ENCODE peak calls at places on chromosome 10, in four cellular contexts. D is CD8-positive, alpha-beta memory T cell; T is pancreas; A is GM23248. O is an unnamed sample. For H3K4me1, the result is how much of the 10 kb centered on the place peaks cover.

GRCh38 chr10:97138174-97138573 is 47.6 kb downstream of the SLIT1 start:
- DNase-seq in A (no peak), D (no peak), T (no peak), O (no peak)

GRCh38 chr10:3785849-3786290 is 861 bp upstream of the KLF6 start:
- DNase-seq in A (peak), T (no peak), D (no peak), O (peak)

GRCh38 chr10:43299579-43299978 is 32.7 kb upstream of the RASGEF1A start:
- DNase-seq in T (no peak), A (no peak), D (peak), O (no peak)

GRCh38 chr10:21534611-21535493 is 820 bp downstream of the MLLT10 start:
- DNase-seq in D (peak), A (peak), T (peak), O (no peak)

GRCh38 chr10:111102381-111102973 is 25.6 kb downstream of the ADRA2A start:
- DNase-seq in D (no peak), A (no peak), T (no peak), O (no peak)

GRCh38 chr10:125231116-125231812 is 70.9 kb upstream of the CTBP2 start:
- DNase-seq in D (no peak), T (no peak), A (peak), O (peak)

GRCh38 chr10:133013478-133013877 is 71.1 kb upstream of the CFAP46 start:
- DNase-seq in D (no peak), A (no peak), T (peak), O (no peak)

GRCh38 chr10:15784237-15784636 is 64.5 kb upstream of the ITGA8 start:
- DNase-seq in T (no peak), D (no peak), A (no peak), O (no peak)

GRCh38 chr10:123704812-123705211 is 38.7 kb downstream of the GPR26 start:
- DNase-seq in T (no peak), A (no peak), D (no peak), O (no peak)

GRCh38 chr10:32374605-32375004 is 27.6 kb upstream of the EPC1 start:
- DNase-seq in T (no peak), D (no peak), A (no peak), O (no peak)

GRCh38 chr10:119250641-119251314 is 43.4 kb downstream of the GRK5 start:
- DNase-seq in D (no peak), T (no peak), A (peak), O (peak)

GRCh38 chr10:6770846-6771245 is 190.8 kb upstream of the PRKCQ start:
- DNase-seq in D (no peak), A (peak), T (no peak), O (no peak)

GRCh38 chr10:71302874-71303568 is 16.0 kb upstream of the SLC29A3 start:
- DNase-seq in A (peak), T (no peak), D (peak), O (no peak)

GRCh38 chr10:6200588-6201510 is 1.9 kb upstream of the PFKFB3 start:
- DNase-seq in A (peak), T (peak), D (no peak), O (peak)

GRCh38 chr10:73841526-73842285 is 30.3 kb upstream of the NDST2 start:
- DNase-seq in A (peak), D (no peak), T (no peak), O (no peak)

GRCh38 chr10:122301055-122301810 is 30.1 kb downstream of the BTBD16 start:
- DNase-seq in A (peak), D (peak), T (no peak), O (no peak)

GRCh38 chr10:70130878-70131559 is 1.6 kb downstream of the AIFM2 start:
- DNase-seq in D (no peak), A (peak), T (no peak), O (no peak)

GRCh38 chr10:27819781-27820531 is 74.3 kb upstream of the MKX start:
- DNase-seq in A (peak), D (no peak), T (peak), O (peak)

GRCh38 chr10:51397695-51398094 is 301.7 kb downstream of the CSTF2T start:
- DNase-seq in A (peak), D (no peak), T (peak), O (peak)

GRCh38 chr10:132420469-132421376 is 23.7 kb downstream of the PWWP2B start:
- DNase-seq in A (peak), D (no peak), T (peak), O (no peak)

DNA sequence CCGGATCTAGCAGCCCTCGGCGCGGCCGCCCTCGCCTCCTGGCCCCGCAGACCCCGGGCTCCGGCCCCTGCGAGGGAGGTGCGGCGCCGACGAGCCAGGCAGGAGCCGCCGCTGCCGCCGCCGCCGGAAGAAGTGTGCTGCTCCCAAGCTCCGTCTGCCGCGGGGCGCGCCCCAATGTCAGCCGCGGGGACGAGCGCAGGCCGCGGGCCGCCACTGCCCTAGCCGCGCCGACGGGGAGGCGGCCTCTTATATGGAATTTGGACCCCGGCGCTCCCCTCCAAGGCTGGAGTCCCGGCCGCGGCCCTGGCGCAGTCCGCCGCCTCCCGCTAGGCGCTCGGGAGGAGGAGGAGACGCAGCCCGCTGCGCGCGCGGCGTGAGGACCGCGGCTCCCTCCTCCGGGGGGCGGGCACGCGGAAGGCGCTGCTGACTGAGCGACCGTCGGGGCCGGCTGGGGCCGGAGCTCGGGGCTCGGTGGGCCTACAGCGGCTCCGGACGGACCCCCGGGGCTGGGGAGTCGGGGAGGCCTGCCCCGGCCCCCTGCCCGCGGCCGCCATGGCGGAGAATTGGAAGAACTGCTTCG is at the start of gene TRIM8:
- DNase-seq in T (peak), A (peak), D (peak), O (no peak)
- H3K4me1 ChIP-seq in T (under half), A (under half), D (under half), O (under half)

GRCh38 chr10:77563638-77564270 is 73.9 kb downstream of the KCNMA1 start:
- DNase-seq in D (no peak), A (peak), T (no peak), O (no peak)

GRCh38 chr10:77566914-77567566 is 70.6 kb downstream of the KCNMA1 start:
- DNase-seq in A (no peak), T (no peak), D (no peak), O (no peak)

GRCh38 chr10:77564781-77565589 is 72.6 kb downstream of the KCNMA1 start:
- DNase-seq in A (peak), T (no peak), D (no peak), O (peak)

GRCh38 chr10:77566228-77566627 is 71.4 kb downstream of the KCNMA1 start:
- DNase-seq in A (peak), T (no peak), D (no peak), O (no peak)

DNA sequence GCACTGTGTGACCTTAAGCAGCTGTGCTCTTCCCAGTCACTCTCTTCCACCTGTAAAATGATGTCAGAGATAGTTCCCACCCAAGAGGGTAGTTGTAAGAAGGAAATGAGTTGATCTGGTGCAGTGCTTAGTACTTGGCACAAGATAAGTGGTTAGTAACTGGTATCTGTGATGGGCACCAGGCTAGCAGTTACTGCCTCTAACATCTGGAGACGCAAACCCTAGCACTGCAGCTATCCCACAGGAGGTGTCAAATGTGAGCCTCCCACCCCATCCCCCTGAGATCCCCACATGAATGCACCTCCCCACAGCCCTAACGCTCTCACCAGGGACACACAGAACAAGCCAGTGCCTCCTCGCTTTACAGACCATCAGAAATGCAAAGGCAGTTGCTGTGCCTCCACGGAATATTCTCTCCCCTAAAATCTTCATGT is 72.0 kb downstream of the KCNMA1 start:
- DNase-seq in D (no peak), A (no peak), T (no peak), O (no peak)
- H3K4me1 ChIP-seq in D (under half), A (under half), T (under half), O (under half)

GRCh38 chr10:112728118-112728963 is 221.7 kb upstream of the TCF7L2 start:
- DNase-seq in T (no peak), D (no peak), A (no peak), O (no peak)
- H3K4me1 ChIP-seq in T (under half), D (under half), A (under half), O (under half)

GRCh38 chr10:102994551-102995295 is 76.6 kb downstream of the CNNM2 start:
- DNase-seq in A (no peak), T (no peak), D (peak), O (no peak)

GRCh38 chr10:102998508-102998907 is 80.4 kb downstream of the CNNM2 start:
- DNase-seq in T (no peak), A (no peak), D (no peak), O (no peak)

GRCh38 chr10:102997998-102998397 is 79.9 kb downstream of the CNNM2 start:
- DNase-seq in D (no peak), T (no peak), A (no peak), O (no peak)

DNA sequence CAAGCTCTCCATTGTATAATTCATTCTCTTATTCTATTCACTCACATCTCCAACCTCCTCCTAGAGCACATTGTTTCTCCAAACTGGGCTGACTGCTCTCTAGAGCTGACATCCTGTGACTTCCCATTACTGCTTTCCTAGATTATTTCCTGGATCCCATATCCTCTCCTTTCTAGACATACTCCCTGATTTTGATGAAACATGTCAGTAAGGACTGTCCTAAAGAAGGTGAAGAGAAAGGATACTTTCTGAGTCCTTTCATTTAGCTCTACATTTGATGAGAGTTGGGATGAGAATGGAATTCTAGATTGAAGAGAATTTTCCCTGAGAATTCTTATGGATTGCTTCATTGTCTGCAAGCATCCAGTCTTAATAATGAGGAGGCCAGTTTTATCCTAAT is 78.8 kb downstream of the CNNM2 start:
- DNase-seq in A (no peak), T (no peak), D (no peak), O (no peak)
- H3K4me1 ChIP-seq in A (under half), T (under half), D (under half), O (under half)

GRCh38 chr10:79179404-79180309 is 110.9 kb downstream of the ZMIZ1 start:
- DNase-seq in T (no peak), D (no peak), A (peak), O (no peak)
- H3K4me1 ChIP-seq in T (half or more), D (under half), A (half or more), O (under half)

O was measured in foreskin keratinocyte.